ENCODE peak calls at places on chromosomes 16 and 17, in four cellular contexts. One of them, this sample, is unnamed.

GRCh38 chr17:35539659-35540026 is 2.2 kb upstream of the SLFN12L start:
- DNase-seq in dorsolateral prefrontal cortex: no peak
- DNase-seq in endothelial cell of umbilical vein: no peak
- DNase-seq in astrocyte: no peak
- DNase-seq in this sample: no peak

GRCh38 chr17:81034779-81035388 is at the start of gene BAIAP2:
- DNase-seq in dorsolateral prefrontal cortex: peak; percentile 98
- DNase-seq in astrocyte: peak; percentile 76
- DNase-seq in endothelial cell of umbilical vein: peak; percentile 88
- DNase-seq in this sample: peak; percentile 100

GRCh38 chr17:79469646-79470045 is 141.2 kb downstream of the RBFOX3 start:
- DNase-seq in dorsolateral prefrontal cortex: no peak
- DNase-seq in astrocyte: no peak
- DNase-seq in endothelial cell of umbilical vein: no peak
- DNase-seq in this sample: no peak

GRCh38 chr16:67387479-67388079 is 5.7 kb downstream of the TPPP3 start:
- DNase-seq in astrocyte: no peak
- DNase-seq in endothelial cell of umbilical vein: no peak
- DNase-seq in dorsolateral prefrontal cortex: peak; percentile 42
- DNase-seq in this sample: no peak

GRCh38 chr17:50362661-50363060 is 10.3 kb downstream of the MRPL27 start:
- DNase-seq in astrocyte: no peak
- DNase-seq in dorsolateral prefrontal cortex: no peak
- DNase-seq in endothelial cell of umbilical vein: no peak
- DNase-seq in this sample: no peak

GRCh38 chr17:81239714-81240555 is 817 bp downstream of the NDUFAF8 start:
- DNase-seq in astrocyte: no peak
- DNase-seq in dorsolateral prefrontal cortex: no peak
- DNase-seq in endothelial cell of umbilical vein: peak; percentile 33
- DNase-seq in this sample: peak; percentile 50

GRCh38 chr16:77212736-77213541 is 13.7 kb downstream of the SYCE1L start:
- DNase-seq in endothelial cell of umbilical vein: peak; percentile 62
- DNase-seq in dorsolateral prefrontal cortex: peak; percentile 58
- DNase-seq in astrocyte: no peak
- DNase-seq in this sample: peak; percentile 80

GRCh38 chr16:80366023-80366422 is 174.8 kb upstream of the DYNLRB2 start:
- DNase-seq in dorsolateral prefrontal cortex: no peak
- DNase-seq in endothelial cell of umbilical vein: no peak
- DNase-seq in astrocyte: peak; percentile 22
- DNase-seq in this sample: no peak

GRCh38 chr16:30121741-30122620 is 1.0 kb downstream of the MAPK3 start:
- DNase-seq in dorsolateral prefrontal cortex: no peak
- DNase-seq in astrocyte: no peak
- DNase-seq in endothelial cell of umbilical vein: peak; percentile 77
- DNase-seq in this sample: no peak

GRCh38 chr16:15772579-15773293 is 84.1 kb downstream of the MYH11 start:
- DNase-seq in endothelial cell of umbilical vein: peak; percentile 50
- DNase-seq in astrocyte: no peak
- DNase-seq in dorsolateral prefrontal cortex: no peak
- DNase-seq in this sample: no peak

GRCh38 chr17:76852843-76853242 is 15.4 kb upstream of the MGAT5B start:
- DNase-seq in dorsolateral prefrontal cortex: no peak
- DNase-seq in astrocyte: no peak
- DNase-seq in endothelial cell of umbilical vein: no peak
- DNase-seq in this sample: no peak

GRCh38 chr16:80752563-80752962 is 51.8 kb downstream of the CDYL2 start:
- DNase-seq in astrocyte: no peak
- DNase-seq in endothelial cell of umbilical vein: no peak
- DNase-seq in dorsolateral prefrontal cortex: no peak
- DNase-seq in this sample: no peak

GRCh38 chr16:70269471-70269870 is 17.7 kb upstream of the EXOSC6 start:
- DNase-seq in endothelial cell of umbilical vein: no peak
- DNase-seq in astrocyte: no peak
- DNase-seq in dorsolateral prefrontal cortex: no peak
- DNase-seq in this sample: no peak

GRCh38 chr17:57294629-57295501 is 38.5 kb downstream of the MSI2 start:
- DNase-seq in dorsolateral prefrontal cortex: no peak
- DNase-seq in endothelial cell of umbilical vein: peak; percentile 4
- DNase-seq in astrocyte: peak; percentile 66
- DNase-seq in this sample: no peak

GRCh38 chr16:15041260-15042011 is 14.4 kb downstream of the NTAN1 start:
- DNase-seq in dorsolateral prefrontal cortex: peak; percentile 74
- DNase-seq in astrocyte: peak; percentile 38
- DNase-seq in endothelial cell of umbilical vein: no peak
- DNase-seq in this sample: no peak

GRCh38 chr17:58302171-58302918 is 21.6 kb upstream of the MPO start:
- DNase-seq in astrocyte: no peak
- DNase-seq in dorsolateral prefrontal cortex: peak; percentile 17
- DNase-seq in endothelial cell of umbilical vein: no peak
- DNase-seq in this sample: no peak

GRCh38 chr16:817001-817906 is 16.7 kb upstream of the GNG13 start:
- DNase-seq in astrocyte: no peak
- DNase-seq in endothelial cell of umbilical vein: no peak
- DNase-seq in dorsolateral prefrontal cortex: peak; percentile 64
- DNase-seq in this sample: no peak
- TF ChIP-seq CTCF in astrocyte: no peak
- TF ChIP-seq CTCF in endothelial cell of umbilical vein: no peak
- TF ChIP-seq CTCF in dorsolateral prefrontal cortex: no peak
- TF ChIP-seq CTCF in this sample: no peak

GRCh38 chr17:6420173-6420641 is 14.7 kb downstream of the AIPL1 start:
- DNase-seq in astrocyte: no peak
- DNase-seq in endothelial cell of umbilical vein: no peak
- DNase-seq in dorsolateral prefrontal cortex: no peak
- DNase-seq in this sample: no peak
- TF ChIP-seq CTCF in astrocyte: peak; percentile 6
- TF ChIP-seq CTCF in endothelial cell of umbilical vein: peak; percentile 25
- TF ChIP-seq CTCF in dorsolateral prefrontal cortex: peak; percentile 10
- TF ChIP-seq CTCF in this sample: peak; percentile 19

GRCh38 chr16:3598236-3598635 is 13.2 kb downstream of the SLX4 start:
- DNase-seq in dorsolateral prefrontal cortex: no peak
- DNase-seq in astrocyte: no peak
- DNase-seq in endothelial cell of umbilical vein: no peak
- DNase-seq in this sample: no peak
- TF ChIP-seq CTCF in dorsolateral prefrontal cortex: no peak
- TF ChIP-seq CTCF in astrocyte: no peak
- TF ChIP-seq CTCF in endothelial cell of umbilical vein: no peak
- TF ChIP-seq CTCF in this sample: no peak

GRCh38 chr17:69760562-69760961 is 314.5 kb upstream of the KCNJ16 start:
- DNase-seq in astrocyte: no peak
- DNase-seq in dorsolateral prefrontal cortex: no peak
- DNase-seq in endothelial cell of umbilical vein: no peak
- DNase-seq in this sample: no peak

GRCh38 chr17:69762359-69762758 is 312.7 kb upstream of the KCNJ16 start:
- DNase-seq in dorsolateral prefrontal cortex: no peak
- DNase-seq in astrocyte: peak; percentile 38
- DNase-seq in endothelial cell of umbilical vein: no peak
- DNase-seq in this sample: no peak

GRCh38 chr17:69762766-69763165 is 312.3 kb upstream of the KCNJ16 start:
- DNase-seq in astrocyte: no peak
- DNase-seq in endothelial cell of umbilical vein: no peak
- DNase-seq in dorsolateral prefrontal cortex: no peak
- DNase-seq in this sample: no peak

GRCh38 chr17:69761767-69762321 is 313.2 kb upstream of the KCNJ16 start:
- DNase-seq in astrocyte: peak; percentile 97
- DNase-seq in endothelial cell of umbilical vein: peak; percentile 86
- DNase-seq in dorsolateral prefrontal cortex: no peak
- DNase-seq in this sample: no peak

GRCh38 chr17:69761011-69761410 is 314.0 kb upstream of the KCNJ16 start:
- DNase-seq in endothelial cell of umbilical vein: no peak
- DNase-seq in astrocyte: peak; percentile 34
- DNase-seq in dorsolateral prefrontal cortex: no peak
- DNase-seq in this sample: no peak
- TF ChIP-seq CTCF in endothelial cell of umbilical vein: no peak
- TF ChIP-seq CTCF in astrocyte: no peak
- TF ChIP-seq CTCF in dorsolateral prefrontal cortex: no peak
- TF ChIP-seq CTCF in this sample: no peak

DNA sequence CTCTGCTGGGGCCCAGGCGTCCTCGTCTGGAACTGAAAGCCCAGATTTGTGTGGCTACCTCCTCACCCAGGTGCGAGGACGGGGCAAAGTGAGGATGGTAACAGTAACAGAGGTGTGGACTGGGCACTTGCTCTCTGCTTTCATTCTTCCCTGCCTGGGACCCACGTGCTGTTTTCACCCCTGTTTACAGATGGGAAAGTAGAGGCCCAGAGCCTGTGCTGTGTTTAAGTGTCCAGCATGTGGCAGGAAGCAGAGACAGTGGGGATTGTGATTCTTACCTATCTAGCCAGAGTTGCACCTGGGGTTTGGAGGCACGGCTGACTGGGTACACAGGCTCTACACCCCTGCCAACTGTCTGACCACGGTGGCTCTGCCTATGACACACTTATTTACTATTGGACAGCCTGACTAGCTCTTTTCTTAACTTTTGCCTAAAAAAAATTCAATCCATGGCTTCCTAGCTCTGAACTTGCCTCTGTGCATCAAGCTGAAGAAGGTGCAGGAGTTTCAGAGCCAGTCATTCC is 155.4 kb downstream of the CLEC16A start:
- DNase-seq in dorsolateral prefrontal cortex: no peak
- DNase-seq in endothelial cell of umbilical vein: no peak
- DNase-seq in astrocyte: no peak
- DNase-seq in this sample: no peak
- TF ChIP-seq CTCF in dorsolateral prefrontal cortex: no peak
- TF ChIP-seq CTCF in endothelial cell of umbilical vein: no peak
- TF ChIP-seq CTCF in astrocyte: no peak
- TF ChIP-seq CTCF in this sample: no peak

DNA sequence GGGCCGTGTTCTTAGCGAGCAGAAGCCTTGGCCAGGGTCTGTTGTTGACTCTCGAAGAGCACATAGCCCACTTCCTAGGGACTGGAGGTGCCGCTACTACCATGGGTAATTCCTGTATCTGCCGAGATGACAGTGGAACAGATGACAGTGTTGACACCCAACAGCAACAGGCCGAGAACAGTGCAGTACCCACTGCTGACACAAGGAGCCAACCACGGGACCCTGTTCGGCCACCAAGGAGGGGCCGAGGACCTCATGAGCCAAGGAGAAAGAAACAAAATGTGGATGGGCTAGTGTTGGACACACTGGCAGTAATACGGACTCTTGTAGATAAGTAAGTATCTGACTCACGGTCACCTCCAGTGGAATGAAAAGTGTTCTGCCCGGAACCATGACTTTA is 18.5 kb downstream of the RSPRY1 start:
- DNase-seq in endothelial cell of umbilical vein: no peak
- DNase-seq in astrocyte: no peak
- DNase-seq in dorsolateral prefrontal cortex: no peak
- DNase-seq in this sample: no peak
- TF ChIP-seq CTCF in endothelial cell of umbilical vein: no peak
- TF ChIP-seq CTCF in astrocyte: no peak
- TF ChIP-seq CTCF in dorsolateral prefrontal cortex: no peak
- TF ChIP-seq CTCF in this sample: no peak